ENCODE peak calls at places on chromosomes 11 and 22, in eight cellular contexts. S is Panc1, G is HCT116, O is GM12878, E is upper lobe of left lung, D is GM23338, P is HepG2, Q is K562. Z is an unnamed sample. For H3K4me1, the result is how much of the 10 kb centered on the place peaks cover.

GRCh38 chr11:40716344-40717178 is 742.9 kb downstream of the LRRC4C start:
- ATAC-seq in S (no peak), G (no peak), O (no peak), E (no peak), D (peak), P (no peak), Q (no peak), Z (no peak)

GRCh38 chr11:65378208-65378927 is 4.1 kb downstream of the SLC25A45 start:
- ATAC-seq in S (no peak), G (no peak), O (peak), E (no peak), D (peak), P (no peak), Q (no peak), Z (no peak)

GRCh38 chr11:74989269-74989655 is 529 bp downstream of the NEU3 start:
- ATAC-seq in S (peak), G (no peak), O (peak), E (no peak), D (no peak), P (peak), Q (peak), Z (no peak)

GRCh38 chr11:62567018-62567633 is 6.6 kb downstream of the EEF1G start:
- ATAC-seq in S (no peak), G (no peak), O (peak), E (no peak), D (no peak), P (no peak), Q (no peak), Z (no peak)

GRCh38 chr11:126575849-126576248 is 220.4 kb downstream of the ST3GAL4 start:
- ATAC-seq in S (no peak), G (no peak), O (no peak), E (no peak), D (no peak), P (no peak), Q (no peak), Z (no peak)

GRCh38 chr11:65559951-65560537 is 1.9 kb upstream of the LTBP3 start:
- ATAC-seq in S (peak), G (peak), O (no peak), E (no peak), D (no peak), P (peak), Q (no peak), Z (no peak)

GRCh38 chr22:19886605-19887250 is 32.1 kb upstream of the GNB1L start:
- ATAC-seq in S (no peak), G (no peak), O (no peak), E (peak), D (no peak), P (no peak), Q (no peak), Z (peak)

GRCh38 chr11:28757725-28758515 is 649.7 kb downstream of the METTL15 start:
- ATAC-seq in S (peak), G (no peak), O (no peak), E (no peak), D (no peak), P (no peak), Q (no peak), Z (no peak)

GRCh38 chr11:110366234-110366633 is 63.5 kb upstream of the FDX1 start:
- ATAC-seq in S (no peak), G (no peak), O (no peak), E (peak), D (no peak), P (no peak), Q (peak), Z (no peak)

GRCh38 chr11:87012089-87012488 is 25.6 kb upstream of the TMEM135 start:
- ATAC-seq in S (no peak), G (no peak), O (no peak), E (no peak), D (no peak), P (peak), Q (peak), Z (no peak)

GRCh38 chr22:41256254-41256897 is 15.6 kb upstream of the CHADL start:
- ATAC-seq in S (peak), G (peak), O (no peak), E (no peak), D (no peak), P (no peak), Q (no peak), Z (peak)

GRCh38 chr11:94400839-94401772 is at the start of gene GPR83:
- ATAC-seq in S (peak), G (no peak), O (peak), E (no peak), D (peak), P (peak), Q (no peak), Z (no peak)

GRCh38 chr22:25201557-25202273 is 2.1 kb downstream of the CRYBB3 start:
- ATAC-seq in S (no peak), G (no peak), O (no peak), E (no peak), D (no peak), P (no peak), Q (no peak), Z (no peak)

GRCh38 chr22:26321469-26321913 is 107.6 kb upstream of the ASPHD2 start:
- ATAC-seq in S (no peak), G (no peak), O (no peak), E (no peak), D (peak), P (no peak), Q (peak), Z (peak)

GRCh38 chr11:8006349-8006977 is 19.3 kb downstream of the EIF3F start:
- ATAC-seq in S (peak), G (peak), O (peak), E (peak), D (peak), P (peak), Q (peak), Z (peak)

GRCh38 chr11:128022007-128022368 is 565.4 kb downstream of the ETS1 start:
- ATAC-seq in S (no peak), G (no peak), O (peak), E (no peak), D (no peak), P (no peak), Q (no peak), Z (no peak)

GRCh38 chr11:12219732-12220131 is 109.3 kb downstream of the MICAL2 start:
- ATAC-seq in S (no peak), G (no peak), O (no peak), E (no peak), D (no peak), P (no peak), Q (no peak), Z (no peak)

GRCh38 chr11:65786786-65787636 is at the start of gene OVOL1:
- ATAC-seq in S (no peak), G (peak), O (no peak), E (no peak), D (peak), P (no peak), Q (no peak), Z (no peak)

GRCh38 chr11:35160248-35160820 is 21.4 kb downstream of the CD44 start:
- ATAC-seq in S (no peak), G (no peak), O (no peak), E (no peak), D (no peak), P (no peak), Q (no peak), Z (no peak)

GRCh38 chr11:66277475-66278391 is at the start of gene CNIH2:
- ATAC-seq in S (peak), G (peak), O (peak), E (no peak), D (peak), P (peak), Q (peak), Z (peak)

GRCh38 chr11:34487430-34487829 is 26.2 kb downstream of the ELF5 start:
- ATAC-seq in S (no peak), G (no peak), O (peak), E (no peak), D (no peak), P (no peak), Q (no peak), Z (no peak)

GRCh38 chr11:116328410-116328809 is 444.4 kb downstream of the BUD13 start:
- ATAC-seq in S (no peak), G (no peak), O (no peak), E (no peak), D (no peak), P (no peak), Q (no peak), Z (no peak)

GRCh38 chr22:45502215-45503070 is at the start of gene FBLN1:
- ATAC-seq in S (peak), G (peak), O (no peak), E (no peak), D (peak), P (peak), Q (no peak), Z (peak)
- TF ChIP-seq POLR2AphosphoS5 in S (no peak), G (no peak), O (no peak), E (peak), D (peak), P (peak), Q (no peak), Z (no peak)

GRCh38 chr11:119589011-119589410 is 140.0 kb downstream of the NECTIN1 start:
- ATAC-seq in S (no peak), G (no peak), O (no peak), E (no peak), D (no peak), P (no peak), Q (no peak), Z (no peak)

GRCh38 chr11:119591836-119592310 is 137.1 kb downstream of the NECTIN1 start:
- ATAC-seq in S (no peak), G (no peak), O (no peak), E (no peak), D (peak), P (no peak), Q (peak), Z (no peak)

GRCh38 chr11:119592642-119593041 is 136.4 kb downstream of the NECTIN1 start:
- ATAC-seq in S (no peak), G (no peak), O (no peak), E (no peak), D (no peak), P (no peak), Q (no peak), Z (peak)

GRCh38 chr11:119593346-119593745 is 135.7 kb downstream of the NECTIN1 start:
- ATAC-seq in S (no peak), G (no peak), O (no peak), E (no peak), D (no peak), P (no peak), Q (no peak), Z (no peak)

GRCh38 chr11:119590651-119591308 is 138.2 kb downstream of the NECTIN1 start:
- ATAC-seq in S (no peak), G (peak), O (no peak), E (no peak), D (peak), P (no peak), Q (no peak), Z (no peak)
- H3K27ac ChIP-seq in S (no peak), G (no peak), O (no peak), E (no peak), D (peak), P (no peak), Q (peak), Z (no peak)

GRCh38 chr11:122720482-122720881 is 65.0 kb downstream of the UBASH3B start:
- ATAC-seq in S (no peak), G (no peak), O (no peak), E (no peak), D (no peak), P (no peak), Q (no peak), Z (no peak)
- H3K4me1 ChIP-seq in S (under half), G (under half), O (under half), E (under half), D (under half), P (under half), Q (under half), Z (under half)

GRCh38 chr11:36635463-36635862 is 37.4 kb upstream of the RAG2 start:
- ATAC-seq in S (no peak), G (no peak), O (no peak), E (no peak), D (no peak), P (no peak), Q (no peak), Z (no peak)
- TF ChIP-seq POLR2AphosphoS5 in S (no peak), G (no peak), O (no peak), E (no peak), D (no peak), P (no peak), Q (no peak), Z (no peak)

GRCh38 chr11:71449596-71449995 is 1.4 kb upstream of the DHCR7 start:
- ATAC-seq in S (no peak), G (no peak), O (no peak), E (no peak), D (no peak), P (no peak), Q (no peak), Z (no peak)
- H3K27ac ChIP-seq in S (peak), G (peak), O (peak), E (no peak), D (no peak), P (peak), Q (peak), Z (no peak)

GRCh38 chr11:114110123-114110522 is 50.6 kb downstream of the ZBTB16 start:
- ATAC-seq in S (no peak), G (no peak), O (no peak), E (no peak), D (no peak), P (no peak), Q (no peak), Z (peak)
- H3K4me1 ChIP-seq in S (under half), G (under half), O (under half), E (half or more), D (under half), P (under half), Q (under half), Z (half or more)